ENCODE peak calls at places on chromosome 5, in four cellular contexts. N, B, M and W are unnamed samples.

GRCh38 chr5:1195916-1196315 is 5.5 kb upstream of the SLC6A19 start:
- DNase-seq in N (no peak), B (no peak), M (no peak), W (no peak)

GRCh38 chr5:80254767-80255424 is 952 bp downstream of the SERINC5 start:
- DNase-seq in N (no peak), B (no peak), M (peak; percentile 23), W (peak; percentile 19)

GRCh38 chr5:135476615-135477493 is 24.7 kb upstream of the TIFAB start:
- DNase-seq in N (no peak), B (peak; percentile 8), M (no peak), W (no peak)

GRCh38 chr5:119470851-119471451 is 18.7 kb downstream of the HSD17B4 start:
- DNase-seq in N (peak; percentile 63), B (no peak), M (peak; percentile 7), W (no peak)

GRCh38 chr5:89147026-89147425 is 264.0 kb upstream of the MEF2C start:
- DNase-seq in N (no peak), B (no peak), M (no peak), W (no peak)

GRCh38 chr5:144102361-144102760 is 68.1 kb downstream of the YIPF5 start:
- DNase-seq in N (peak; percentile 62), B (no peak), M (no peak), W (no peak)

GRCh38 chr5:134917070-134917831 is 12.3 kb downstream of the PCBD2 start:
- DNase-seq in N (peak; percentile 36), B (no peak), M (no peak), W (no peak)

GRCh38 chr5:38059876-38060275 is 198.5 kb upstream of the EGFLAM start:
- DNase-seq in N (no peak), B (no peak), M (no peak), W (no peak)

GRCh38 chr5:176810687-176811501 is 535 bp downstream of the UNC5A start:
- DNase-seq in N (no peak), B (no peak), M (no peak), W (no peak)

GRCh38 chr5:95617057-95617456 is 2.8 kb upstream of the GPR150 start:
- DNase-seq in N (no peak), B (no peak), M (no peak), W (no peak)

GRCh38 chr5:100668511-100668910 is 133.3 kb downstream of the FAM174A start:
- DNase-seq in N (no peak), B (no peak), M (no peak), W (no peak)

GRCh38 chr5:132378580-132378979 is 9.1 kb downstream of the SLC22A5 start:
- DNase-seq in N (peak; percentile 96), B (no peak), M (no peak), W (no peak)